ENCODE peak calls at places on chromosomes 11 and 22, in four cellular contexts. A is K562, K is HCT116, E is H1. L is an unnamed sample.
A peak's percentile ranks its signal among the peaks of the same experiment; 100 is the strongest.

GRCh38 chr11:118214210-118214914 is 10.4 kb downstream of the JAML start:
- DNase-seq in E (no peak), A (no peak), K (no peak), L (no peak)

GRCh38 chr11:66860449-66860831 is 3.6 kb downstream of the LRFN4 start:
- DNase-seq in E (no peak), K (no peak), A (no peak), L (no peak)

GRCh38 chr11:34192481-34193401 is 87.3 kb downstream of the NAT10 start:
- DNase-seq in K (peak; percentile 60), E (no peak), A (no peak), L (no peak)

GRCh38 chr11:14345668-14346067 is 13.3 kb downstream of the RRAS2 start:
- DNase-seq in E (no peak), K (no peak), A (no peak), L (no peak)

GRCh38 chr22:17569971-17570511 is 6.7 kb downstream of the SLC25A18 start:
- DNase-seq in K (no peak), A (no peak), E (no peak), L (no peak)

GRCh38 chr22:29606320-29606719 is 2.9 kb downstream of the NF2 start:
- DNase-seq in E (no peak), K (no peak), A (no peak), L (peak; percentile 74)

GRCh38 chr11:33778682-33779081 is 4.4 kb upstream of the FBXO3 start:
- DNase-seq in A (no peak), E (no peak), K (no peak), L (no peak)

GRCh38 chr22:45290410-45290936 is 5.7 kb downstream of the UPK3A start:
- DNase-seq in A (no peak), K (peak; percentile 64), E (no peak), L (no peak)

GRCh38 chr22:26798433-26799065 is 141.2 kb downstream of the MIAT start:
- DNase-seq in E (no peak), K (no peak), A (no peak), L (no peak)

GRCh38 chr11:70688142-70688541 is 289.8 kb downstream of the CTTN start:
- DNase-seq in K (no peak), A (no peak), E (no peak), L (no peak)

GRCh38 chr11:17538731-17539130 is 5.5 kb downstream of the USH1C start:
- DNase-seq in E (no peak), K (no peak), A (no peak), L (no peak)

GRCh38 chr11:132471491-132471890 is 1060.8 kb downstream of the OPCML start:
- DNase-seq in K (no peak), E (no peak), A (no peak), L (no peak)

GRCh38 chr11:11967669-11968510 is 40.5 kb downstream of the DKK3 start:
- DNase-seq in E (no peak), K (no peak), A (no peak), L (no peak)

GRCh38 chr22:45608763-45609180 is 62.9 kb upstream of the ATXN10 start:
- DNase-seq in E (no peak), K (peak; percentile 48), A (no peak), L (no peak)

DNA sequence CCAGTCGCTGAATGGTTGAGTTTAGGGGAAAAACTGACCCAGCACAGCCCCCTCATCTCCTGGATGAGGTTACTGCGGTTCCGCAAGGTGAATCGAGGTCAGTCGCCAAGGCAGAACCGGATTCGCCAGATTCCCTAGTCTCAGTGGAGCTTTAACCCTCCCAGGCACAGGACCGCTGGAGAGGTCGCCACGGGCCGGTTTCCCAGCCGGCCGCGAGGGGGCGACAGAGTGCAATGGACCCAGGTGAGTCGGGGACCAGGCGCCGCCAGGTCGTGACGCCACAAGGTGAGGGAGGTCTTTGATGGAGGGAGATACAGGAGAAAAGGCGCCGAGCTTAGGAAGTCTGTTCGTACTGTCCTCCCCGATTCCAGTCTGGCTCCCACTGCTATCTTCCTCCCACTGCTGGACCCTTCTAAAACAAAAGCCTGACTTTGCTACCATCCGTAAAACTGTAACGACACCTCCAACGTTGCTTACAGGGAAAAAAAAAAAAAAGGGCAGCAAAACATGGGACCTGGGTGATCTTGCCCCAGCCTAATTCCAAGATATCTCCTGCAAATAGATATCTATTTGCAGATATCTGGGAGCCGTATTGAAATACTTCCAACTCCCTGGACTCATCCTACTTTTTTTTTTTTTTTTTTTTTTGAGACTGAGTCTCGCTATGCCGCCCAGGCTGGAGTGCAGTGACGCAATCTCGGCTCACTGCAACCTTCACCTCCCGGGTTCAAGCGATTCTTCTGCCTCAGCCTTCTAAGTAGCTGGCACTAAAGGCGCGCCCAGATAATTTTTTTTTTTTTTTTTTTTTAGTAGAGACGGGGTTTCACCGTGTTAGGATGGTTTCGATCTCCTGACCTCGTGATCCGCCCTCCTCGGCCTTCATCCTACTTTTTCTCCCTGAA is 1.4 kb upstream of the GGA1 start:
- DNase-seq in E (peak; percentile 92), A (peak; percentile 75), K (peak; percentile 83), L (peak; percentile 69)
- TF ChIP-seq ZNF274 in E (no peak), A (no peak), K (no peak), L (no peak)

DNA sequence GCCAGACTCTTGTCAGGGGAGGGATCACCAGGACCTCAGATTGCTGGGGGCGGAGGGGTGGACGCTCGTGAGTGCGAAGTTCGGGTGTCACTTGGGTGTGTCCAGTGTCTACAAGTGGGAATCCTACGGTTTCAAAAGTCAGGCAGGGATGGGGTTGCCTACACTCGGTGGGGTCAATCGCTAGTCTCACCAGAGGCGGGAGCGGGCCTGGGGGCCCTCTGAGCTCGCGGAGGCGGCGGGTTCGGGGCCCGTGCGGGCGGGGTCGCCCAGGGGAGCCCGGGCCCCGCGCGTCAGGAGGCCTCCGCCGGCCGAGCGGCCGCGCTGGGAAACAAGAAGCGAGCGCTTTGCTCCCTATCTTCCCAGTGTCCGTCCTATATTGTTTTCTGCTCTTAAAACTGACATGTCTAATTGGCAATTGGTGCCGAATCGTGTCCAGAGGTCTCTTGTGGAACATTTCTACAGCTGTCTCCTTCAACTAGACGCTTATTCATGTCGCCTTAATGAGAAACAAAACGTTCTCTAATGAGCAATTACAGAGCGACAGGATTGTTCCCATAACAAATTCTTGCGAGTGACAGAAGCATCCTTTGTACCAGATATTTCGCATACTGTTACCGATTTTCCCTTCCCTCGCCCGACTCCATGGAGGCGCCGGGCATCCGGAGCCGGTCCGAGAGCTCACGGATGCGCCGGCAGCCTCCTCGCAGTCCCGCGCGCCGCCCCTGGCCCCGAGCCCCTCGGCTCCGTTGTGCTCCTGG is 11.9 kb downstream of the PAX6 start:
- DNase-seq in E (no peak), K (no peak), A (no peak), L (no peak)
- H3K4me3 ChIP-seq in E (peak overlapping the region; percentile 62), K (no peak overlapping the region), A (no peak overlapping the region), L (peak overlapping the region; percentile 40)

GRCh38 chr11:78406568-78407196 is 10.9 kb downstream of the GAB2 start:
- DNase-seq in E (no peak), A (no peak), K (no peak), L (no peak)
- TF ChIP-seq YY1 in E (no peak), A (no peak), K (no peak), L (no peak)

DNA sequence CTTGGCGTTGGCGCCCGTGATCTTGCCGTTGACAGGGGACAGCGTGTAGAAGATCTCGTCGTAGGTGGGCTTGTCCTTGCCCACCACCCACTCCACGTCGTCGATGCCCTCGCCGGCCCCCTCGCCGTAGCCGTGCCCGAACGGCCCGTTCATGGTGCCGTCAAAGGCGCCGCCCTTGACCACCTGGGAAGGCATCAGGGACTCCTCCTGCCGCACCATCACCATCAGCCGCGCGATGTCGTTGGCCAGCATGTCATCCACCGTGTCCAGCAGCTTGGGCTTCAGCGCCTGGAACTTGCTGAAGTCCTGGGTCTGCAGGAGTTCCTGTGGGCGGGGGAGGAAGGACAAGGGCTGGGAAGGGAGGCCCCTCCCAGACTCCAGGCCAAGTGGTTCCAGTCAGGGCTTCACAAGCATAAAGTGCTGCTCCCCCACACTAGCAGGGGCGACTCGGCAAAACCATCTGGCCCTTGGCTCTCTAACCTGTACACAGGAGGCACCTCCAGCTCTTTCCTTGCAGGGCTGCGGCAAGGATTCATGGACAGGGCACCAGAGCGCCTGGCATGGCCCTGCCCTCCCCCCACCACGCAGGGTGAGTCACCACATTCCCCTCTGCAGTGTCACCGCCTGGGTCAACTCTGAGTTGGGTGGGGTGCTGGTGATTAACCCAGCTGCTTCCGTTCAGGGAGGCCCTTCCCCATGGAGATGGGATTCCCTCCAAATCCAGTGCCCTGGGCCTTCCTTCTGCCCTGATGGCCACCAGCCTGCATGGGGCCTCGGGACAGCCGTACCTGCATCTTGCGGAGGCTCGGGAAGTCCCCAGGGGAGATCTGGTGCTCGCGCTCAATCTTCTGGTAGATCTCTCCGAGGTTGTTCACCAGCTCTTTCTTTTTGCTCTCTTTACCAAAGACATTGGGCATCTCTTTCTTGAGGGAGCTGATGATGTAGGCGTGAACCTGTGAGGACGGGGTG is 10.4 kb upstream of the CDC42BPG start:
- DNase-seq in A (peak; percentile 86), E (no peak), K (peak; percentile 91), L (no peak)
- TF ChIP-seq ZNF274 in A (no peak), E (no peak), K (no peak), L (no peak)

GRCh38 chr11:1868056-1868635 is 15.3 kb downstream of the LSP1 start:
- DNase-seq in E (no peak), A (no peak), K (no peak), L (no peak)
- H3K4me3 ChIP-seq in E (no peak overlapping the region), A (no peak overlapping the region), K (no peak overlapping the region), L (no peak overlapping the region)

DNA sequence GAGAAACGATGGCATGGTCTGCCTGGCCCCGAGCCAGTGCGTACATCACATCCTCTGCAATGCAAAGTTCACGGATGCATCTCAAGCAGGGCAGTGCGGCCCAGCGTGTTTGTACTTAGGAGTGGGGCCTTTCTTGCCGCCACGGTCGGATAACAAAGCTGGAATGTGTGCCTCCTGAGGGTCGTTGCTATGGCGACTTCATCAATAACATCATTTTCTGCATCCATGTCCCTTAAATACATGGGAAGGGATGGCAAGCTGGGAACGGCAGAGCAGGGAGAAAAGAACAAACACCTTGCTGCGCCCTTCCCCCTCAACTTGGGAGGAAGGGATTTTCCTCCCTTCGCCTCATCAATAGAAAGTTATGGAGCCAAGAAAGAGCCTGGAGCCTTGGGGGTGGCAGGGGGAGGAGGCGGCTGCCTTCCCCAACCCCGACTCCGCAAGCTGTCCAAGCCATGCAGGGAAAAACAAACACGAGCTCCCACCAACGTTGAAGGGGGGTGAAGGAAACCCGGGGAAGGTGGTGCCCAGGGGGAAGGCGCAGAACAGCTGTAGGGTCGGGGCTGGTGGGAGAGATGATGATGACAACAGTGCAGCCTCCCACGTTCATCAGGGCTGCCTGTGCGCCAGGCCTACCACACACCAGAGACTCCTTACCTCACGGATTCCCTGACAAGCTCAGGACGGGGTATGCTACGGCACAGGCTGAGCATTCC is 73.7 kb downstream of the SCUBE1 start:
- DNase-seq in E (no peak), K (no peak), A (no peak), L (no peak)
- TF ChIP-seq YY1 in E (no peak), K (no peak), A (no peak), L (no peak)

DNA sequence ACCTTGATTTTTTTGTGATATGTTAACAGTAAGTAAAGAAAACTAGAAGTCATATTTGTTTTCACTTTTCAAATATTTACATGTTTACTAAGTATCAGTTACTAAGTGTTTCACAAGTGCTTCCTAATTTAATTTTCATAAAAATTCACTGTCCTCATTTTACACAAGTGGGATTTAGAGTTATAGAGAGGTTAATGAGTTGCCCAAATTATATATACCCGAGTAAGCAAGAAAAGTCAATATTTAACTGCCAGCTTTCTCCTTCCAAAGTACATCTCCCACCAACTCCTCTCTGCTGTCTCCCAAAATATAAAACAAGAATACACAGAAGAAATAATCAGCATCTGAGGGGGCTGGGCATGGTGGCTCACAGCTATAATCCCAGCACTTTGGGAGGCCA is 896.7 kb upstream of the ANO3 start:
- DNase-seq in A (no peak), E (no peak), K (no peak), L (no peak)
- TF ChIP-seq ZNF274 in A (no peak), E (no peak), K (no peak), L (no peak)

GRCh38 chr11:2877474-2877873 is 8.1 kb downstream of the CDKN1C start:
- DNase-seq in K (no peak), A (no peak), E (no peak), L (no peak)
- H3K4me3 ChIP-seq in K (no peak overlapping the region), A (no peak overlapping the region), E (no peak overlapping the region), L (no peak overlapping the region)

L was measured in NT2/D1.